ENCODE peak calls at places on chromosome 3, in five cellular contexts. W is prostate gland, K is breast epithelium, X is endothelial cell of umbilical vein, H is HCT116. E is an unnamed sample.

GRCh38 chr3:39216176-39216790 is 23.9 kb upstream of the XIRP1 start:
- DNase-seq in W (no peak), K (no peak), X (no peak), H (no peak), E (peak; percentile 74)

GRCh38 chr3:29171583-29171990 is 109.3 kb upstream of the RBMS3 start:
- DNase-seq in W (no peak), K (no peak), X (peak; percentile 59), H (no peak), E (no peak)

GRCh38 chr3:55524565-55525244 is 37.6 kb upstream of the WNT5A start:
- DNase-seq in W (no peak), K (no peak), X (no peak), H (no peak), E (no peak)

GRCh38 chr3:38382506-38383080 is 36.0 kb downstream of the XYLB start:
- DNase-seq in W (peak; percentile 52), K (no peak), X (no peak), H (no peak), E (no peak)

GRCh38 chr3:123405936-123406510 is 42.9 kb downstream of the ADCY5 start:
- DNase-seq in W (no peak), K (no peak), X (no peak), H (no peak), E (no peak)

GRCh38 chr3:16460273-16460672 is 53.2 kb downstream of the RFTN1 start:
- DNase-seq in W (no peak), K (no peak), X (no peak), H (no peak), E (no peak)

GRCh38 chr3:152403632-152404066 is 134.9 kb downstream of the MBNL1 start:
- DNase-seq in W (no peak), K (no peak), X (no peak), H (no peak), E (no peak)

GRCh38 chr3:177735441-177735840 is 538.2 kb upstream of the TBL1XR1 start:
- DNase-seq in W (no peak), K (no peak), X (no peak), H (no peak), E (no peak)

GRCh38 chr3:54830658-54831057 is 97.2 kb downstream of the LRTM1 start:
- DNase-seq in W (no peak), K (no peak), X (no peak), H (peak; percentile 16), E (peak; percentile 25)

GRCh38 chr3:107627962-107628542 is 105.3 kb downstream of the BBX start:
- DNase-seq in W (no peak), K (no peak), X (peak; percentile 11), H (no peak), E (no peak)

GRCh38 chr3:126245811-126246727 is 65.7 kb upstream of the ALDH1L1 start:
- DNase-seq in W (peak; percentile 44), K (no peak), X (peak; percentile 54), H (peak; percentile 39), E (peak; percentile 48)

GRCh38 chr3:162512488-162512887 is 1015.9 kb downstream of the OTOL1 start:
- DNase-seq in W (no peak), K (no peak), X (no peak), H (no peak), E (no peak)

GRCh38 chr3:134753999-134754742 is 40.9 kb upstream of the EPHB1 start:
- DNase-seq in W (no peak), K (no peak), X (no peak), H (no peak), E (no peak)

GRCh38 chr3:128794788-128795649 is 69.0 kb downstream of the RAB7A start:
- DNase-seq in W (peak; percentile 63), K (no peak), X (peak; percentile 67), H (peak; percentile 46), E (peak; percentile 47)

GRCh38 chr3:140724856-140725812 is 47.3 kb downstream of the TRIM42 start:
- DNase-seq in W (no peak), K (no peak), X (no peak), H (no peak), E (no peak)

GRCh38 chr3:161884830-161885229 is 388.2 kb downstream of the OTOL1 start:
- DNase-seq in W (no peak), K (no peak), X (no peak), H (no peak), E (no peak)

GRCh38 chr3:143146875-143147274 is 27.3 kb downstream of the CHST2 start:
- DNase-seq in W (no peak), K (no peak), X (no peak), H (no peak), E (no peak)

GRCh38 chr3:53196575-53197407 is 35.8 kb downstream of the PRKCD start:
- DNase-seq in W (no peak), K (no peak), X (peak; percentile 23), H (peak; percentile 83), E (peak; percentile 86)

GRCh38 chr3:133113526-133113925 is 75.3 kb downstream of the TMEM108 start:
- DNase-seq in W (no peak), K (no peak), X (no peak), H (no peak), E (no peak)

GRCh38 chr3:148532326-148532725 is 165.4 kb upstream of the AGTR1 start:
- DNase-seq in W (no peak), K (no peak), X (no peak), H (no peak), E (no peak)

GRCh38 chr3:56980798-56981390 is 79.6 kb upstream of the SPATA12 start:
- DNase-seq in W (no peak), K (no peak), X (peak; percentile 95), H (peak; percentile 68), E (peak; percentile 87)

GRCh38 chr3:178435575-178435974 is 100.7 kb upstream of the KCNMB2 start:
- DNase-seq in W (no peak), K (no peak), X (no peak), H (no peak), E (no peak)

GRCh38 chr3:152402698-152403456 is 134.1 kb downstream of the MBNL1 start:
- DNase-seq in W (no peak), K (no peak), X (no peak), H (no peak), E (no peak)

GRCh38 chr3:101809178-101810022 is 30.4 kb downstream of the NXPE3 start:
- DNase-seq in W (peak; percentile 29), K (no peak), X (peak; percentile 69), H (peak; percentile 28), E (peak; percentile 23)

GRCh38 chr3:172760406-172760805 is 9.9 kb downstream of the ECT2 start:
- DNase-seq in W (no peak), K (no peak), X (no peak), H (no peak), E (no peak)

GRCh38 chr3:102796856-102797255 is 362.0 kb downstream of the ZPLD1 start:
- DNase-seq in W (no peak), K (no peak), X (no peak), H (no peak), E (no peak)

GRCh38 chr3:101892648-101893047 is 43.3 kb downstream of the NFKBIZ start:
- DNase-seq in W (no peak), K (no peak), X (no peak), H (no peak), E (no peak)

GRCh38 chr3:159252274-159252673 is 450.4 kb downstream of the MFSD1 start:
- DNase-seq in W (no peak), K (no peak), X (peak; percentile 76), H (no peak), E (no peak)

GRCh38 chr3:65521032-65521431 is 517.7 kb downstream of the MAGI1 start:
- DNase-seq in W (no peak), K (no peak), X (no peak), H (no peak), E (no peak)

GRCh38 chr3:172846706-172847105 is 96.2 kb downstream of the ECT2 start:
- DNase-seq in W (no peak), K (no peak), X (no peak), H (no peak), E (no peak)

GRCh38 chr3:173395073-173395411 is 2.5 kb upstream of the NLGN1 start:
- DNase-seq in W (no peak), K (no peak), X (peak; percentile 84), H (no peak), E (no peak)

DNA sequence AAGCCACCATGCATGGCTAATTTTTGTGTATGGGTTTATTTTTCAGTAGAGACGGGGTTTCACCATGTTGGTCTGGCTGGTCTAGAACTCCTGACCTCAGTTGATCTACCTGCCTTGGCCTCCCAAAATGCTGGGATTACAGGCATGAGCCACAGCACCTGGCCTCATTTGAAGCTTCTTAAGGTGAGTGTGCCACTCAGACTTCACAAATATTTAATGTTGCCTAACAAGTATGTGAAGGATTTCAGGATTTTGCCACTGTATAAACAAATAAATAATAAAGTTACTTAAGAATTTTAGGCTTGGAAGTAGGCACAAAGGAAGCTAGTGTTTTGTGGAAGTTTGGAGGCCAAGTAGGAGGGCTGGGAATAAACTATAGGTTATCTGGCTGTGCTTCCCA is 73.5 kb downstream of the FGF12 start:
- DNase-seq in W (no peak), K (no peak), X (no peak), H (no peak), E (no peak)
- TF ChIP-seq POLR2AphosphoS5 in W (no peak), K (no peak), X (no peak), H (no peak), E (no peak)

GRCh38 chr3:184537885-184538599 is 23.5 kb upstream of the EPHB3 start:
- DNase-seq in W (no peak), K (no peak), X (no peak), H (no peak), E (no peak)

GRCh38 chr3:184538600-184539431 is 22.8 kb upstream of the EPHB3 start:
- DNase-seq in W (no peak), K (no peak), X (no peak), H (no peak), E (no peak)

GRCh38 chr3:184531580-184532290 is 29.9 kb upstream of the EPHB3 start:
- DNase-seq in W (no peak), K (no peak), X (peak; percentile 41), H (no peak), E (no peak)

GRCh38 chr3:184532940-184533732 is 28.4 kb upstream of the EPHB3 start:
- DNase-seq in W (no peak), K (no peak), X (no peak), H (no peak), E (no peak)
- H3K27me3 ChIP-seq in W (no peaks in the 10 kb centered on the region), K (no peaks in the 10 kb centered on the region), X (peaks cover 18% of the 10 kb centered on the region), H (no peaks in the 10 kb centered on the region), E (peaks cover 18% of the 10 kb centered on the region)

GRCh38 chr3:45137656-45138181 is 8.5 kb downstream of the CDCP1 start:
- DNase-seq in W (no peak), K (no peak), X (no peak), H (no peak), E (no peak)
- TF ChIP-seq POLR2AphosphoS5 in W (peak; percentile 49), K (no peak), X (no peak), H (peak; percentile 29), E (no peak)

GRCh38 chr3:31577232-31577631 is 44.5 kb downstream of the STT3B start:
- DNase-seq in W (no peak), K (no peak), X (no peak), H (no peak), E (no peak)
- H3K27me3 ChIP-seq in W (no peaks in the 10 kb centered on the region), K (no peaks in the 10 kb centered on the region), X (no peaks in the 10 kb centered on the region), H (no peaks in the 10 kb centered on the region), E (no peaks in the 10 kb centered on the region)